ENCODE peak calls at places on chromosomes 5 and 9, in five cellular contexts. K, M, U, W and X are unnamed samples.

GRCh38 chr5:152256580-152256979 is 148.5 kb downstream of the NMUR2 start:
- DNase-seq in W (no peak), U (no peak), K (no peak), M (no peak), X (no peak)

GRCh38 chr5:97553829-97554452 is 370.9 kb upstream of the RIOK2 start:
- DNase-seq in U (no peak), W (no peak), K (no peak), M (no peak), X (no peak)

GRCh38 chr5:171750316-171750788 is 35.3 kb upstream of the SMIM23 start:
- DNase-seq in K (peak), U (no peak), W (peak), M (peak), X (peak)

GRCh38 chr5:176731506-176732192 is 78.7 kb upstream of the UNC5A start:
- DNase-seq in U (no peak), M (no peak), W (no peak), K (no peak), X (no peak)

GRCh38 chr9:137632432-137633161 is 13.8 kb downstream of the EHMT1 start:
- DNase-seq in M (peak), K (peak), U (no peak), W (no peak), X (no peak)

GRCh38 chr9:127586096-127586495 is 26.0 kb upstream of the STXBP1 start:
- DNase-seq in U (no peak), M (no peak), W (no peak), K (no peak), X (no peak)

GRCh38 chr9:36192196-36192595 is 1.5 kb downstream of the CLTA start:
- DNase-seq in M (no peak), W (no peak), K (no peak), U (peak), X (no peak)

GRCh38 chr9:2809692-2810423 is 34.0 kb downstream of the PUM3 start:
- DNase-seq in K (peak), W (no peak), M (peak), U (peak), X (no peak)